ENCODE peak calls at places on chromosomes 3 and 15, in seven cellular contexts. X is Panc1; F is CD4-positive, CD25-positive, alpha-beta regulatory T cell; R is CD8-positive, alpha-beta T cell; Z is mammary epithelial cell; D is neural progenitor cell; Q is fibroblast of lung. A is an unnamed sample.

GRCh38 chr3:29906906-29907305 is 626.0 kb downstream of the RBMS3 start:
- DNase-seq in X (no peak), F (no peak), R (no peak), Z (no peak), D (no peak), Q (no peak), A (no peak)

GRCh38 chr15:93247466-93248121 is 158.6 kb upstream of the RGMA start:
- DNase-seq in X (no peak), F (no peak), R (no peak), Z (no peak), D (no peak), Q (no peak), A (no peak)

GRCh38 chr3:13370609-13371008 is 49.5 kb downstream of the NUP210 start:
- DNase-seq in X (no peak), F (no peak), R (no peak), Z (no peak), D (no peak), Q (no peak), A (no peak)

GRCh38 chr3:23112491-23112890 is 90.6 kb upstream of the UBE2E2 start:
- DNase-seq in X (no peak), F (no peak), R (no peak), Z (peak; percentile 33), D (peak; percentile 15), Q (no peak), A (no peak)

GRCh38 chr3:86988235-86988634 is 2.7 kb downstream of the VGLL3 start:
- DNase-seq in X (no peak), F (no peak), R (no peak), Z (peak; percentile 77), D (no peak), Q (peak; percentile 87), A (no peak)

GRCh38 chr3:124964432-124964831 is 29.9 kb upstream of the MUC13 start:
- DNase-seq in X (no peak), F (no peak), R (no peak), Z (no peak), D (no peak), Q (peak; percentile 75), A (no peak)

GRCh38 chr3:176789281-176789705 is 408.0 kb downstream of the TBL1XR1 start:
- DNase-seq in X (no peak), F (no peak), R (no peak), Z (peak; percentile 78), D (no peak), Q (no peak), A (no peak)

GRCh38 chr3:55473788-55474187 is 13.3 kb downstream of the WNT5A start:
- DNase-seq in X (no peak), F (no peak), R (no peak), Z (no peak), D (no peak), Q (no peak), A (no peak)

GRCh38 chr3:144586382-144586781 is 614.8 kb downstream of the DIPK2A start:
- DNase-seq in X (no peak), F (no peak), R (no peak), Z (no peak), D (no peak), Q (peak; percentile 78), A (no peak)

GRCh38 chr3:48433472-48434118 is 3.7 kb upstream of the PLXNB1 start:
- DNase-seq in X (no peak), F (no peak), R (no peak), Z (peak; percentile 70), D (peak; percentile 69), Q (peak; percentile 57), A (no peak)

GRCh38 chr3:82031576-82031975 is 270.1 kb upstream of the GBE1 start:
- DNase-seq in X (no peak), F (no peak), R (no peak), Z (no peak), D (no peak), Q (no peak), A (no peak)

GRCh38 chr3:115418583-115418982 is 204.7 kb upstream of the GAP43 start:
- DNase-seq in X (no peak), F (peak; percentile 4), R (no peak), Z (no peak), D (no peak), Q (no peak), A (peak; percentile 16)

GRCh38 chr15:80920271-80920699 is 69.3 kb downstream of the MESD start:
- DNase-seq in X (no peak), F (no peak), R (no peak), Z (no peak), D (no peak), Q (no peak), A (no peak)

GRCh38 chr3:134326760-134327593 is 47.3 kb downstream of the AMOTL2 start:
- DNase-seq in X (no peak), F (no peak), R (no peak), Z (peak; percentile 86), D (peak; percentile 80), Q (peak; percentile 92), A (no peak)

GRCh38 chr3:20836801-20837200 is 650.8 kb upstream of the SGO1 start:
- DNase-seq in X (no peak), F (no peak), R (no peak), Z (peak; percentile 56), D (no peak), Q (no peak), A (no peak)
- H3K9me3 ChIP-seq in X (no peaks in the 10 kb centered on the region), F (peaks cover 6% of the 10 kb centered on the region), R (no peaks in the 10 kb centered on the region), Z (no peaks in the 10 kb centered on the region), D (no peaks in the 10 kb centered on the region), Q (no peaks in the 10 kb centered on the region), A (no peaks in the 10 kb centered on the region)

GRCh38 chr3:45465192-45465591 is 76.8 kb downstream of the LARS2 start:
- DNase-seq in X (no peak), F (no peak), R (no peak), Z (no peak), D (no peak), Q (no peak), A (no peak)

GRCh38 chr3:45462522-45463262 is 74.3 kb downstream of the LARS2 start:
- DNase-seq in X (no peak), F (no peak), R (no peak), Z (no peak), D (no peak), Q (peak; percentile 21), A (peak; percentile 10)

GRCh38 chr3:45468326-45468725 is 80.0 kb downstream of the LARS2 start:
- DNase-seq in X (no peak), F (no peak), R (no peak), Z (no peak), D (no peak), Q (no peak), A (no peak)

DNA sequence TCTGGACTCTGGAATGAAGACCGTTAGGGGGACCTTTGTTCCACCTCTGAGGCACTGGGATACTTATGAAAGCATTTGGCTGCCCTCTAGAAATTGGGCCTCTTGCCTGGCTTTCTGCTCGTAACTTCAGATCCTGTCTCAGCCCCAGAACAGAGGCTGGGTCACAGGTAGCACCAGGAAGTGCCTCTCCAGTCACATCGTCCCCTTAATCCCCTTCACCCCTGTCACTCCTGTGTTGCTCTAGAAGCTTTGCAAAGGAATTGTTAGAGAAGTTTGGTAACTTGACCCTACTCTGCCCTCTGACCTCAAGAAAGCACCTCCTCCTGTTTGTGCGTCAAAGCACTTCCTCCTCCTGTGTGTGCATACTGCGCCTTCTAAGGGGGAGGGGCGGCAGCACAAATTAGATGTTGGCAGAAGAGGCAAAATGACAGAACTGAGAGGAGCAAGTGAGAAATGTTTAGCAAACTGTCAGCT is 76.0 kb downstream of the LARS2 start:
- DNase-seq in X (no peak), F (peak; percentile 11), R (no peak), Z (no peak), D (peak; percentile 87), Q (peak; percentile 43), A (no peak)
- H3K27ac ChIP-seq in X (no peak overlapping the region), F (no peak overlapping the region), R (no peak overlapping the region), Z (no peak overlapping the region), D (peak overlapping the region; percentile 84), Q (no peak overlapping the region), A (peak overlapping the region; percentile 18)

GRCh38 chr3:75737831-75738493 is 47.4 kb downstream of the ZNF717 start:
- DNase-seq in X (no peak), F (no peak), R (no peak), Z (peak; percentile 9), D (no peak), Q (peak; percentile 50), A (no peak)
- H3K9me3 ChIP-seq in X (peaks cover 8% of the 10 kb centered on the region), F (peaks cover 84% of the 10 kb centered on the region), R (peaks cover 64% of the 10 kb centered on the region), Z (peaks cover 63% of the 10 kb centered on the region), D (peaks cover 34% of the 10 kb centered on the region), Q (peaks cover 2% of the 10 kb centered on the region), A (peaks cover 35% of the 10 kb centered on the region)

DNA sequence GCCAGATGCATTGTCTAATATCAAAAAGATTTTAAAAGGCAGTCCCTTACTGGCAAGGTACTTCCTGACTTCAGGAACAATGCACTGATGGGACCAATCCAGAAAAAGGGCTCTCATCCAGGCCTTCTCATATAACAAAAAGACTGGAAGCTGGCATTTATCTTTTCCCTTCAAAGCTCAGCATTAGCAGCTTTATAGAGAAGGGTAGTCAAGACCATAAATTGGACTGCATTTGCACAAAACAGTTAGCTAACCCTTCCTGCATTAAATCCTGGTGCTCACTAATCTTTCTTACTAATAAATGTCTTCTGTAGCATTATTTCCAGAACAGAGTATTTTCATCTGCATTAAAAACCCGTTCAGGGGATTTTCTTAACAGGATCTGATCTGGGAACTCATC is 46.0 kb upstream of the NEK10 start:
- DNase-seq in X (no peak), F (no peak), R (no peak), Z (no peak), D (no peak), Q (no peak), A (no peak)
- H3K27ac ChIP-seq in X (no peak overlapping the region), F (no peak overlapping the region), R (no peak overlapping the region), Z (no peak overlapping the region), D (no peak overlapping the region), Q (no peak overlapping the region), A (no peak overlapping the region)

DNA sequence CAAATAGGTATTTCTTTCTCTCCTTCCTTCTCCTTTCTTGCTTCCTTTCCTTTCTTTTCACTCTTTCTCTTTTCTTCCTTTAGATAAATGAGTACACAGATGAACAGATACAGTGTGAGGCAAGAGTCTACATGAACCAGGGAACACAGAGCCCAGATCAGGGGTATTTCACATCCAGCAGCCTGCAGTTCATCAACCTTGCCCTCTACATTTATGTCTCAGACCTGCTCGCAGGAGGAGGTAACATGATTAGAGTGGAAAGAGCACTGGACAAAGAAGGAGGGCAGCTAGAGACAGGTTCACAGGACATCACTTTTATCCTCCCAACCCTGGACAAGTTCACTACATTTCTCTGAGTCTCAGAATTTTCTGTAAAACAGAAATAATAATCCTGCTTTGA is 773.1 kb downstream of the NTRK3 start:
- DNase-seq in X (no peak), F (no peak), R (no peak), Z (no peak), D (no peak), Q (no peak), A (no peak)
- H3K9me3 ChIP-seq in X (no peaks in the 10 kb centered on the region), F (no peaks in the 10 kb centered on the region), R (no peaks in the 10 kb centered on the region), Z (no peaks in the 10 kb centered on the region), D (no peaks in the 10 kb centered on the region), Q (no peaks in the 10 kb centered on the region), A (no peaks in the 10 kb centered on the region)